ENCODE peak calls at places on chromosomes 5 and 9, in five cellular contexts. One of them, this sample, is unnamed.
A peak's percentile ranks its signal among the peaks of the same experiment; 100 is the strongest.

GRCh38 chr9:91408475-91408874 is 15.2 kb downstream of the NFIL3 start:
- DNase-seq in mammary epithelial cell: no peak
- DNase-seq in IMR-90: peak; percentile 74
- DNase-seq in OCI-LY7: no peak
- DNase-seq in neural progenitor cell: no peak
- DNase-seq in this sample: no peak

GRCh38 chr5:56763711-56764466 is 51.5 kb upstream of the MAP3K1 start:
- DNase-seq in OCI-LY7: peak; percentile 45
- DNase-seq in IMR-90: peak; percentile 65
- DNase-seq in mammary epithelial cell: peak; percentile 58
- DNase-seq in neural progenitor cell: no peak
- DNase-seq in this sample: peak; percentile 83

GRCh38 chr9:19788152-19788551 is 685 bp downstream of the SLC24A2 start:
- DNase-seq in OCI-LY7: no peak
- DNase-seq in IMR-90: no peak
- DNase-seq in mammary epithelial cell: peak; percentile 6
- DNase-seq in neural progenitor cell: peak; percentile 83
- DNase-seq in this sample: no peak

GRCh38 chr5:84642795-84643194 is 258.1 kb upstream of the EDIL3 start:
- DNase-seq in neural progenitor cell: no peak
- DNase-seq in mammary epithelial cell: peak; percentile 37
- DNase-seq in IMR-90: peak; percentile 55
- DNase-seq in OCI-LY7: no peak
- DNase-seq in this sample: no peak

GRCh38 chr9:138120511-138121437 is 243.2 kb downstream of the CACNA1B start:
- DNase-seq in mammary epithelial cell: no peak
- DNase-seq in IMR-90: no peak
- DNase-seq in OCI-LY7: no peak
- DNase-seq in neural progenitor cell: no peak
- DNase-seq in this sample: no peak

GRCh38 chr9:23537192-23538059 is 288.6 kb downstream of the ELAVL2 start:
- DNase-seq in neural progenitor cell: peak; percentile 66
- DNase-seq in IMR-90: no peak
- DNase-seq in OCI-LY7: no peak
- DNase-seq in mammary epithelial cell: no peak
- DNase-seq in this sample: no peak

GRCh38 chr5:67051164-67051563 is 145.4 kb downstream of the CD180 start:
- DNase-seq in OCI-LY7: no peak
- DNase-seq in mammary epithelial cell: no peak
- DNase-seq in IMR-90: no peak
- DNase-seq in neural progenitor cell: no peak
- DNase-seq in this sample: no peak

GRCh38 chr9:37037137-37037743 is 3.2 kb upstream of the PAX5 start:
- DNase-seq in neural progenitor cell: peak; percentile 63
- DNase-seq in mammary epithelial cell: no peak
- DNase-seq in OCI-LY7: peak; percentile 75
- DNase-seq in IMR-90: no peak
- DNase-seq in this sample: no peak

GRCh38 chr9:107636596-107637405 is 147.2 kb upstream of the KLF4 start:
- DNase-seq in mammary epithelial cell: no peak
- DNase-seq in OCI-LY7: no peak
- DNase-seq in IMR-90: peak; percentile 33
- DNase-seq in neural progenitor cell: no peak
- DNase-seq in this sample: no peak

GRCh38 chr9:132242621-132243155 is 80.8 kb downstream of the NTNG2 start:
- DNase-seq in IMR-90: no peak
- DNase-seq in OCI-LY7: peak; percentile 25
- DNase-seq in mammary epithelial cell: no peak
- DNase-seq in neural progenitor cell: peak; percentile 54
- DNase-seq in this sample: no peak

GRCh38 chr5:175711472-175712312 is 53.8 kb downstream of the HRH2 start:
- DNase-seq in OCI-LY7: no peak
- DNase-seq in neural progenitor cell: no peak
- DNase-seq in IMR-90: no peak
- DNase-seq in mammary epithelial cell: no peak
- DNase-seq in this sample: no peak

GRCh38 chr9:27310582-27310981 is 13.6 kb upstream of the EQTN start:
- DNase-seq in IMR-90: no peak
- DNase-seq in mammary epithelial cell: no peak
- DNase-seq in OCI-LY7: no peak
- DNase-seq in neural progenitor cell: peak; percentile 43
- DNase-seq in this sample: no peak

GRCh38 chr9:114516913-114517312 is 11.6 kb upstream of the WHRN start:
- DNase-seq in OCI-LY7: no peak
- DNase-seq in neural progenitor cell: no peak
- DNase-seq in IMR-90: peak; percentile 61
- DNase-seq in mammary epithelial cell: peak; percentile 82
- DNase-seq in this sample: no peak

GRCh38 chr5:150217874-150218692 is 28.2 kb downstream of the SLC6A7 start:
- DNase-seq in OCI-LY7: peak; percentile 82
- DNase-seq in neural progenitor cell: peak; percentile 89
- DNase-seq in IMR-90: peak; percentile 79
- DNase-seq in mammary epithelial cell: peak; percentile 59
- DNase-seq in this sample: peak; percentile 51

GRCh38 chr9:34331191-34331590 is 1.8 kb downstream of the NUDT2 start:
- DNase-seq in IMR-90: no peak
- DNase-seq in neural progenitor cell: no peak
- DNase-seq in mammary epithelial cell: no peak
- DNase-seq in OCI-LY7: peak; percentile 19
- DNase-seq in this sample: no peak

GRCh38 chr9:74543145-74543544 is 46.0 kb downstream of the RORB start:
- DNase-seq in IMR-90: no peak
- DNase-seq in neural progenitor cell: no peak
- DNase-seq in OCI-LY7: no peak
- DNase-seq in mammary epithelial cell: peak; percentile 3
- DNase-seq in this sample: no peak

GRCh38 chr5:20572560-20572959 is 584.6 kb upstream of the CDH18 start:
- DNase-seq in neural progenitor cell: peak; percentile 5
- DNase-seq in mammary epithelial cell: peak; percentile 89
- DNase-seq in IMR-90: peak; percentile 15
- DNase-seq in OCI-LY7: no peak
- DNase-seq in this sample: peak; percentile 78

GRCh38 chr5:35803221-35803651 is 53.5 kb upstream of the IL7R start:
- DNase-seq in mammary epithelial cell: no peak
- DNase-seq in OCI-LY7: peak; percentile 70
- DNase-seq in neural progenitor cell: peak; percentile 90
- DNase-seq in IMR-90: peak; percentile 79
- DNase-seq in this sample: no peak

GRCh38 chr5:60248900-60249299 is 355.4 kb upstream of the PDE4D start:
- DNase-seq in mammary epithelial cell: no peak
- DNase-seq in OCI-LY7: peak; percentile 84
- DNase-seq in IMR-90: no peak
- DNase-seq in neural progenitor cell: no peak
- DNase-seq in this sample: no peak

GRCh38 chr9:116641292-116642059 is 45.6 kb upstream of the TRIM32 start:
- DNase-seq in IMR-90: no peak
- DNase-seq in mammary epithelial cell: no peak
- DNase-seq in neural progenitor cell: no peak
- DNase-seq in OCI-LY7: no peak
- DNase-seq in this sample: peak; percentile 44

GRCh38 chr9:4923580-4924544 is 61.2 kb upstream of the JAK2 start:
- DNase-seq in mammary epithelial cell: peak; percentile 28
- DNase-seq in IMR-90: peak; percentile 44
- DNase-seq in neural progenitor cell: no peak
- DNase-seq in OCI-LY7: peak; percentile 55
- DNase-seq in this sample: no peak

GRCh38 chr9:92807757-92808725 is 43.4 kb upstream of the BICD2 start:
- DNase-seq in mammary epithelial cell: no peak
- DNase-seq in neural progenitor cell: peak; percentile 36
- DNase-seq in OCI-LY7: no peak
- DNase-seq in IMR-90: no peak
- DNase-seq in this sample: peak; percentile 2

GRCh38 chr5:35319231-35320002 is 89.1 kb upstream of the PRLR start:
- DNase-seq in OCI-LY7: no peak
- DNase-seq in neural progenitor cell: no peak
- DNase-seq in IMR-90: peak; percentile 2
- DNase-seq in mammary epithelial cell: peak; percentile 47
- DNase-seq in this sample: no peak

GRCh38 chr9:74497750-74498615 is 848 bp downstream of the RORB start:
- DNase-seq in neural progenitor cell: peak; percentile 65
- DNase-seq in mammary epithelial cell: peak; percentile 52
- DNase-seq in IMR-90: no peak
- DNase-seq in OCI-LY7: no peak
- DNase-seq in this sample: no peak

GRCh38 chr9:105290401-105290800 is 46.0 kb downstream of the SLC44A1 start:
- DNase-seq in IMR-90: peak; percentile 55
- DNase-seq in OCI-LY7: no peak
- DNase-seq in neural progenitor cell: no peak
- DNase-seq in mammary epithelial cell: peak; percentile 82
- DNase-seq in this sample: peak; percentile 41

GRCh38 chr5:74392698-74393431 is 247.7 kb downstream of the ENC1 start:
- DNase-seq in IMR-90: peak; percentile 55
- DNase-seq in mammary epithelial cell: peak; percentile 70
- DNase-seq in neural progenitor cell: no peak
- DNase-seq in OCI-LY7: peak; percentile 18
- DNase-seq in this sample: peak; percentile 32

GRCh38 chr5:79562351-79563246 is 48.7 kb upstream of the HOMER1 start:
- DNase-seq in neural progenitor cell: no peak
- DNase-seq in mammary epithelial cell: peak; percentile 16
- DNase-seq in OCI-LY7: no peak
- DNase-seq in IMR-90: peak; percentile 69
- DNase-seq in this sample: no peak

GRCh38 chr9:76419782-76420380 is 25.7 kb upstream of the RFK start:
- DNase-seq in OCI-LY7: peak; percentile 60
- DNase-seq in neural progenitor cell: peak; percentile 29
- DNase-seq in mammary epithelial cell: no peak
- DNase-seq in IMR-90: no peak
- DNase-seq in this sample: no peak

GRCh38 chr9:125440411-125440810 is 178.8 kb downstream of the GAPVD1 start:
- DNase-seq in IMR-90: no peak
- DNase-seq in neural progenitor cell: no peak
- DNase-seq in mammary epithelial cell: no peak
- DNase-seq in OCI-LY7: no peak
- DNase-seq in this sample: no peak

GRCh38 chr5:134406390-134406789 is 5.3 kb downstream of the CDKN2AIPNL start:
- DNase-seq in mammary epithelial cell: no peak
- DNase-seq in IMR-90: peak; percentile 57
- DNase-seq in OCI-LY7: no peak
- DNase-seq in neural progenitor cell: no peak
- DNase-seq in this sample: no peak

GRCh38 chr9:131839281-131840084 is 99.6 kb upstream of the RAPGEF1 start:
- DNase-seq in IMR-90: peak; percentile 65
- DNase-seq in OCI-LY7: no peak
- DNase-seq in mammary epithelial cell: peak; percentile 79
- DNase-seq in neural progenitor cell: no peak
- DNase-seq in this sample: peak; percentile 42

GRCh38 chr9:94011134-94011533 is 56.0 kb upstream of the BARX1 start:
- DNase-seq in neural progenitor cell: no peak
- DNase-seq in mammary epithelial cell: peak; percentile 27
- DNase-seq in OCI-LY7: no peak
- DNase-seq in IMR-90: no peak
- DNase-seq in this sample: no peak

GRCh38 chr5:141359790-141360426 is at the start of gene PCDHGB2:
- DNase-seq in OCI-LY7: peak; percentile 85
- DNase-seq in IMR-90: peak; percentile 64
- DNase-seq in neural progenitor cell: peak; percentile 38
- DNase-seq in mammary epithelial cell: no peak
- DNase-seq in this sample: no peak

GRCh38 chr5:68240771-68241170 is 25.2 kb downstream of the PIK3R1 start:
- DNase-seq in mammary epithelial cell: no peak
- DNase-seq in OCI-LY7: no peak
- DNase-seq in IMR-90: no peak
- DNase-seq in neural progenitor cell: no peak
- DNase-seq in this sample: no peak

GRCh38 chr9:127121628-127122175 is 733 bp downstream of the ANGPTL2 start:
- DNase-seq in neural progenitor cell: peak; percentile 41
- DNase-seq in IMR-90: peak; percentile 35
- DNase-seq in mammary epithelial cell: no peak
- DNase-seq in OCI-LY7: no peak
- DNase-seq in this sample: no peak
- H2AFZ ChIP-seq in neural progenitor cell: peak overlapping the region; percentile 58
- H2AFZ ChIP-seq in IMR-90: peak overlapping the region; percentile 92
- H2AFZ ChIP-seq in mammary epithelial cell: no peak overlapping the region
- H2AFZ ChIP-seq in OCI-LY7: no peak overlapping the region
- H2AFZ ChIP-seq in this sample: no peak overlapping the region

GRCh38 chr9:102135768-102136167 is 397.3 kb upstream of the GRIN3A start:
- DNase-seq in OCI-LY7: no peak
- DNase-seq in mammary epithelial cell: no peak
- DNase-seq in IMR-90: no peak
- DNase-seq in neural progenitor cell: peak; percentile 12
- DNase-seq in this sample: no peak
- H2AFZ ChIP-seq in OCI-LY7: no peak overlapping the region
- H2AFZ ChIP-seq in mammary epithelial cell: no peak overlapping the region
- H2AFZ ChIP-seq in IMR-90: no peak overlapping the region
- H2AFZ ChIP-seq in neural progenitor cell: no peak overlapping the region
- H2AFZ ChIP-seq in this sample: no peak overlapping the region

GRCh38 chr5:148970876-148971275 is 92.0 kb downstream of the SH3TC2 start:
- DNase-seq in OCI-LY7: no peak
- DNase-seq in neural progenitor cell: no peak
- DNase-seq in IMR-90: no peak
- DNase-seq in mammary epithelial cell: no peak
- DNase-seq in this sample: peak; percentile 17

GRCh38 chr5:148973455-148973854 is 89.4 kb downstream of the SH3TC2 start:
- DNase-seq in OCI-LY7: no peak
- DNase-seq in neural progenitor cell: no peak
- DNase-seq in mammary epithelial cell: no peak
- DNase-seq in IMR-90: peak; percentile 67
- DNase-seq in this sample: no peak

GRCh38 chr5:148972958-148973357 is 89.9 kb downstream of the SH3TC2 start:
- DNase-seq in IMR-90: peak; percentile 89
- DNase-seq in OCI-LY7: no peak
- DNase-seq in mammary epithelial cell: peak; percentile 54
- DNase-seq in neural progenitor cell: no peak
- DNase-seq in this sample: peak; percentile 61

GRCh38 chr5:148970228-148970627 is 92.6 kb downstream of the SH3TC2 start:
- DNase-seq in neural progenitor cell: peak; percentile 28
- DNase-seq in OCI-LY7: no peak
- DNase-seq in mammary epithelial cell: no peak
- DNase-seq in IMR-90: no peak
- DNase-seq in this sample: no peak

GRCh38 chr5:148972396-148972795 is 90.5 kb downstream of the SH3TC2 start:
- DNase-seq in mammary epithelial cell: no peak
- DNase-seq in neural progenitor cell: no peak
- DNase-seq in IMR-90: no peak
- DNase-seq in OCI-LY7: no peak
- DNase-seq in this sample: no peak
- H2AFZ ChIP-seq in mammary epithelial cell: peak overlapping the region; percentile 8
- H2AFZ ChIP-seq in neural progenitor cell: no peak overlapping the region
- H2AFZ ChIP-seq in IMR-90: peak overlapping the region; percentile 16
- H2AFZ ChIP-seq in OCI-LY7: no peak overlapping the region
- H2AFZ ChIP-seq in this sample: peak overlapping the region; percentile 0

DNA sequence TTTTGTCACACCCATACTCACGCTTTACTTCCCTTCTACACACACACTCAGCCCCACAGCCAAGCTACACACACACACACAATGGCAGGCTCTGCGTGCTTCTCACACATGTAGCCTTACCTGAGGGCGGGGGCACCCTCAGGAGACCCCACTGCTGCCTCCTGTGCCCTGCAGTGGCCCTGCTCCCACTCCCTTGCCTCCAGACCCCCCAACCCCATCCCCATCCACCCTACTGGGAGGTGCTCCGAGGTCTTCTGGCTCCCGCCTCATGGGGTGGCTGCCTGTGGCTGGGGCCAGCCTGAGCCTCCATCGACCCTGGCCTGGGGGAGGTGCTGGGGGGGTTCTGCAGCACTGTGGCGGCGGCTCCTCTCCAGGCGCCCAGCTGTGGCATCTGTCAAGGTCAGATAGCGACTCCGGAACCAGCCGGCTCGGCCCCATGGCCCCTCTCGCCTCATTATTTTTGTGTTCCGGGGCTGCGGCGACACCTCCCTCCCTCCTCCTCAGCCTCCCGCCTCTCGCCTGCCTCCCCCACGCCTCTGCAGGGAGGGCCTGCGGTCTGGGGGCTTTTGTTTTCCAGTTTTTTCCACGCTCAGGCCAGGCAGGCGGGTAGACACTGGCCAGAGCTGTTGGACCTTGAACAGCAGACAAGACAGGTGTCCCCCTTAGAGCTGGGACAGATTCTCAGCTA is 21.7 kb downstream of the CXXC5 start:
- DNase-seq in OCI-LY7: peak; percentile 92
- DNase-seq in neural progenitor cell: no peak
- DNase-seq in IMR-90: no peak
- DNase-seq in mammary epithelial cell: no peak
- DNase-seq in this sample: no peak
- H2AFZ ChIP-seq in OCI-LY7: no peak overlapping the region
- H2AFZ ChIP-seq in neural progenitor cell: no peak overlapping the region
- H2AFZ ChIP-seq in IMR-90: no peak overlapping the region
- H2AFZ ChIP-seq in mammary epithelial cell: no peak overlapping the region
- H2AFZ ChIP-seq in this sample: no peak overlapping the region

This sample was measured in PC-9.